ENCODE peak calls at places on chromosomes 11 and 22, in seven cellular contexts. Y is left ventricle myocardium inferior, U is esophagus muscularis mucosa, S is HCT116, K is bronchial epithelial cell, D is fibroblast of lung, C is Panc1. B is an unnamed sample.

GRCh38 chr22:30045001-30045887 is 35.0 kb upstream of the HORMAD2 start:
- DNase-seq in Y (no peak), U (peak), S (no peak), K (no peak), D (no peak), C (no peak), B (no peak)

GRCh38 chr22:36798671-36799066 is 18.2 kb downstream of the PVALB start:
- DNase-seq in Y (no peak), U (no peak), S (no peak), K (no peak), D (no peak), C (no peak), B (no peak)

GRCh38 chr11:12410006-12410728 is 32.8 kb downstream of the PARVA start:
- DNase-seq in Y (no peak), U (peak), S (no peak), K (no peak), D (peak), C (no peak), B (no peak)

GRCh38 chr11:10410106-10410843 is 44.8 kb upstream of the AMPD3 start:
- DNase-seq in Y (no peak), U (peak), S (no peak), K (no peak), D (no peak), C (no peak), B (no peak)

GRCh38 chr22:44358723-44359440 is 46.1 kb upstream of the SHISAL1 start:
- DNase-seq in Y (peak), U (no peak), S (no peak), K (no peak), D (no peak), C (no peak), B (no peak)

GRCh38 chr22:23652286-23652685 is 20.2 kb upstream of the DRICH1 start:
- DNase-seq in Y (no peak), U (no peak), S (no peak), K (no peak), D (no peak), C (no peak), B (no peak)

GRCh38 chr11:57458060-57458409 is 2.3 kb upstream of the RTN4RL2 start:
- DNase-seq in Y (no peak), U (no peak), S (no peak), K (no peak), D (no peak), C (no peak), B (peak)

GRCh38 chr11:119167933-119168332 is 592 bp upstream of the NLRX1 start:
- DNase-seq in Y (no peak), U (no peak), S (no peak), K (peak), D (peak), C (no peak), B (peak)

GRCh38 chr22:50027639-50028537 is 15.3 kb upstream of the IL17REL start:
- DNase-seq in Y (no peak), U (no peak), S (no peak), K (no peak), D (peak), C (no peak), B (peak)

GRCh38 chr22:26606611-26607010 is 11.2 kb downstream of the CRYBB1 start:
- DNase-seq in Y (no peak), U (no peak), S (no peak), K (peak), D (peak), C (no peak), B (no peak)

GRCh38 chr11:44556735-44557409 is 8.6 kb upstream of the CD82 start:
- DNase-seq in Y (peak), U (no peak), S (peak), K (peak), D (peak), C (no peak), B (peak)

GRCh38 chr11:121514401-121514981 is 61.7 kb upstream of the SORL1-AS1 start:
- DNase-seq in Y (no peak), U (no peak), S (no peak), K (no peak), D (no peak), C (no peak), B (peak)

GRCh38 chr22:30892286-30892685 is 76.3 kb downstream of the MORC2 start:
- DNase-seq in Y (peak), U (no peak), S (no peak), K (no peak), D (no peak), C (no peak), B (no peak)

GRCh38 chr11:14860511-14860910 is 31.5 kb downstream of the CYP2R1 start:
- DNase-seq in Y (no peak), U (no peak), S (no peak), K (peak), D (no peak), C (no peak), B (no peak)

GRCh38 chr22:30195245-30196140 is 51.1 kb downstream of the LIF start:
- DNase-seq in Y (no peak), U (no peak), S (no peak), K (peak), D (peak), C (no peak), B (no peak)

GRCh38 chr22:34800265-34800664 is 265.7 kb upstream of the ISX start:
- DNase-seq in Y (no peak), U (no peak), S (no peak), K (no peak), D (peak), C (no peak), B (no peak)

GRCh38 chr11:35064114-35064800 is 74.7 kb upstream of the CD44 start:
- DNase-seq in Y (no peak), U (no peak), S (no peak), K (no peak), D (peak), C (no peak), B (no peak)

GRCh38 chr22:48898524-48899377 is 928.9 kb downstream of the BRD1 start:
- DNase-seq in Y (no peak), U (peak), S (no peak), K (no peak), D (no peak), C (no peak), B (no peak)

GRCh38 chr11:100791873-100792272 is 104.8 kb downstream of the ARHGAP42 start:
- DNase-seq in Y (no peak), U (no peak), S (no peak), K (peak), D (no peak), C (no peak), B (no peak)

GRCh38 chr11:119103793-119104192 is 2.1 kb upstream of the DPAGT1 start:
- DNase-seq in Y (no peak), U (no peak), S (no peak), K (no peak), D (no peak), C (no peak), B (no peak)

GRCh38 chr11:9219115-9219514 is 46.0 kb downstream of the DENND5A start:
- DNase-seq in Y (no peak), U (no peak), S (no peak), K (no peak), D (peak), C (no peak), B (no peak)

GRCh38 chr22:33923660-33924246 is 3.5 kb upstream of the LARGE1 start:
- DNase-seq in Y (no peak), U (no peak), S (peak), K (peak), D (peak), C (no peak), B (peak)

DNA sequence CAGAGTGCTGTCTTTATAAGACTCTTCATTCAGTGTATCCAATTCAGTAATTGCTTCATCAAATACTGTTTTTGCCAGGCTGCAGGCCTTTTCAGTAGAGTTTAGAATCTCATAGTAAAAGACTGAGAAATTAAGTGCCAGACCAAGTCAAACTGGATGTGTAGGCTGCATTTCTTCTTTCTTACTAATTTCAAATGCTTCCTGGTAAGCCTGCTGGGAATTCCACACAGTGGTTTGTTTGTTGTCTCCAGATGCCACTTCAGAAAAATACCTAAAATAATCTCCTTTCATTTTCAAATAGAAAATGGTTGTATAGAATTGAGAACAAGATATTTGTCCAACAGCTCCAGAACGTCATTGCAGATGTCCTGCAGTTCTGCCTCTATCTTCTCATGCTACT is 34.7 kb downstream of the LDHAL6A start:
- DNase-seq in Y (no peak), U (no peak), S (no peak), K (peak), D (peak), C (no peak), B (no peak)
- TF ChIP-seq CTCF in Y (no peak), U (no peak), S (no peak), K (no peak), D (no peak), C (no peak), B (no peak)

GRCh38 chr11:20042717-20043392 is 117.4 kb downstream of the DBX1 start:
- DNase-seq in Y (no peak), U (no peak), S (no peak), K (no peak), D (no peak), C (no peak), B (no peak)
- TF ChIP-seq CTCF in Y (no peak), U (no peak), S (no peak), K (no peak), D (no peak), C (no peak), B (no peak)

GRCh38 chr22:22461111-22461510 is 47.4 kb downstream of the ZNF280B start:
- DNase-seq in Y (no peak), U (no peak), S (no peak), K (no peak), D (no peak), C (no peak), B (no peak)
- TF ChIP-seq CTCF in Y (no peak), U (no peak), S (no peak), K (no peak), D (no peak), C (no peak), B (peak)

GRCh38 chr11:94297967-94298576 is 6.3 kb upstream of the IZUMO1R start:
- DNase-seq in Y (no peak), U (no peak), S (no peak), K (no peak), D (no peak), C (no peak), B (no peak)
- TF ChIP-seq CTCF in Y (no peak), U (no peak), S (peak), K (no peak), D (no peak), C (no peak), B (no peak)

GRCh38 chr11:31996159-31996881 is 94.6 kb upstream of the RCN1 start:
- DNase-seq in Y (no peak), U (no peak), S (no peak), K (no peak), D (no peak), C (no peak), B (no peak)

GRCh38 chr11:31995525-31996123 is 95.2 kb upstream of the RCN1 start:
- DNase-seq in Y (no peak), U (no peak), S (no peak), K (no peak), D (peak), C (no peak), B (no peak)

GRCh38 chr11:31995031-31995430 is 95.8 kb upstream of the RCN1 start:
- DNase-seq in Y (no peak), U (no peak), S (no peak), K (no peak), D (peak), C (no peak), B (no peak)

GRCh38 chr11:32002311-32002710 is 88.6 kb upstream of the RCN1 start:
- DNase-seq in Y (no peak), U (no peak), S (no peak), K (no peak), D (no peak), C (no peak), B (no peak)

GRCh38 chr11:31997955-31998354 is 92.9 kb upstream of the RCN1 start:
- DNase-seq in Y (no peak), U (no peak), S (no peak), K (no peak), D (no peak), C (no peak), B (no peak)
- TF ChIP-seq CTCF in Y (no peak), U (no peak), S (peak), K (no peak), D (no peak), C (no peak), B (no peak)

GRCh38 chr11:86639172-86639571 is 33.2 kb downstream of the ME3 start:
- DNase-seq in Y (no peak), U (peak), S (no peak), K (peak), D (no peak), C (peak), B (no peak)

GRCh38 chr11:86644291-86644690 is 28.1 kb downstream of the ME3 start:
- DNase-seq in Y (no peak), U (no peak), S (no peak), K (peak), D (peak), C (no peak), B (no peak)

GRCh38 chr11:86637976-86638375 is 34.4 kb downstream of the ME3 start:
- DNase-seq in Y (no peak), U (no peak), S (no peak), K (no peak), D (peak), C (no peak), B (peak)

GRCh38 chr11:86638673-86639072 is 33.7 kb downstream of the ME3 start:
- DNase-seq in Y (no peak), U (peak), S (no peak), K (no peak), D (no peak), C (no peak), B (no peak)

GRCh38 chr11:86641537-86642270 is 30.7 kb downstream of the ME3 start:
- DNase-seq in Y (no peak), U (no peak), S (no peak), K (no peak), D (no peak), C (no peak), B (no peak)
- TF ChIP-seq CTCF in Y (no peak), U (no peak), S (no peak), K (no peak), D (no peak), C (no peak), B (no peak)

DNA sequence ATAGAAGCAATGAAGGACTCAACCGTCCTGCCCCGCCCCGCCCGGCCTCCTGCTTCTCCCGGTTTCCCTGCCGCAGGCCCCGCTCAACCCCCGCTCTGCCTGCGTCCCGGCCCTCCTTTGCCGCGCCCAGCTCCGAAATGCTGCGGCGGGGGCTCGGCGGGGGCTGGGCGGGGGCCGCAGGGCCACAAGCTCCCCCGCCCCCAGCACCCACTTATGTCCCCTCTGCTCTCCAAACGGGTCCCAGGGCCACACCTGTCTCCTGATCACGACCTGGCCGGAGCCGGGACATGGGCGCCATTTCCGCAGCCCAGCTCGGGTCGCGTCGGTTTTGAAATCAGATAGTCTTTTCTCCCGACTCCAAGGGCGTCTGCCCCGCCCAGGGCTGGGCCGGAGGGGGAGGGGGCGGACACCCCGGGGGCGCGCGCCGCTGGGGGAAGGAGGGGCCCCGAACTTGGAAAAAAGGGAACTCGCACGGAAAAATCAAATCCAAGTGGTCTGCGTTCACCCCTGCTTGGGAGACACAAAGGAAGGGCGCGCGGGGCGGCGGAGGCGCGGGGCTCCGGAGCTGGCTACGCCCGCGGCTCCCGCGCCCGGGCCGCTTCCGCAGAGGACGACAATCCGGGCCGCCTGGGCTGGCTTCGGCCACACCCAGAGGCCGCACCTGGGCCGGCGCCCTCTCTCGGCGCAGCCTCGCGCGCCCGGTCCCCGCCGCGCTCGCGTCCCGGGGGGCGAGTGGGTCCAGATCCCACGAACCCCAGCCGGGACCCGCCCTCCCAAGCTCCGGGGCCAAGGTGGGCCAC is 70.5 kb upstream of the EP300 start:
- DNase-seq in Y (peak), U (no peak), S (peak), K (peak), D (peak), C (no peak), B (peak)
- TF ChIP-seq CTCF in Y (peak), U (no peak), S (no peak), K (peak), D (no peak), C (no peak), B (no peak)

B was measured in activated CD8-positive, alpha-beta T cell treated with anti-CD3 and anti-CD28 coated beads for 36 hours.